ENCODE peak calls at places on chromosomes 1 and 21, in seven cellular contexts. R, E, V, X, Q, F and B are unnamed samples.

GRCh38 chr1:59446257-59446901 is 149.5 kb downstream of the FGGY start:
- DNase-seq in R (no peak), E (no peak), V (no peak), X (no peak), Q (no peak), F (peak; percentile 97), B (no peak)

GRCh38 chr1:116167625-116168276 is 56.6 kb downstream of the MAB21L3 start:
- DNase-seq in R (no peak), E (no peak), V (peak; percentile 44), X (no peak), Q (no peak), F (no peak), B (no peak)

GRCh38 chr21:36446296-36446695 is 33.6 kb downstream of the CLDN14 start:
- DNase-seq in R (no peak), E (no peak), V (no peak), X (no peak), Q (no peak), F (peak; percentile 13), B (no peak)

GRCh38 chr1:175572932-175573871 is 170.2 kb downstream of the TNR start:
- DNase-seq in R (no peak), E (no peak), V (peak; percentile 39), X (no peak), Q (peak; percentile 65), F (no peak), B (no peak)

GRCh38 chr1:26274801-26275425 is 5.0 kb upstream of the SH3BGRL3 start:
- DNase-seq in R (no peak), E (no peak), V (no peak), X (peak; percentile 24), Q (peak; percentile 62), F (peak; percentile 77), B (no peak)

GRCh38 chr1:30657131-30658013 is 66.0 kb downstream of the MATN1 start:
- DNase-seq in R (no peak), E (peak; percentile 74), V (no peak), X (no peak), Q (no peak), F (no peak), B (peak; percentile 83)

GRCh38 chr1:186483561-186483960 is 22.6 kb upstream of the PDC start:
- DNase-seq in R (no peak), E (no peak), V (no peak), X (no peak), Q (no peak), F (no peak), B (no peak)

GRCh38 chr1:246091477-246091876 is 415.6 kb downstream of the SMYD3 start:
- DNase-seq in R (no peak), E (no peak), V (no peak), X (no peak), Q (no peak), F (peak; percentile 47), B (no peak)

GRCh38 chr1:48466594-48466993 is 5.4 kb downstream of the SPATA6 start:
- DNase-seq in R (no peak), E (no peak), V (no peak), X (no peak), Q (no peak), F (no peak), B (no peak)

GRCh38 chr1:46181343-46182260 is 5.3 kb upstream of the P3R3URF start:
- DNase-seq in R (no peak), E (no peak), V (no peak), X (no peak), Q (no peak), F (peak; percentile 57), B (no peak)

GRCh38 chr1:116131866-116132605 is 20.8 kb downstream of the MAB21L3 start:
- DNase-seq in R (no peak), E (no peak), V (no peak), X (no peak), Q (no peak), F (no peak), B (no peak)

GRCh38 chr1:185654199-185654951 is 79.8 kb upstream of the HMCN1 start:
- DNase-seq in R (no peak), E (no peak), V (no peak), X (no peak), Q (no peak), F (no peak), B (no peak)

GRCh38 chr1:208040714-208041393 is 129.9 kb upstream of the CD34 start:
- DNase-seq in R (no peak), E (no peak), V (no peak), X (no peak), Q (no peak), F (no peak), B (no peak)

GRCh38 chr1:100344774-100345173 is 7.5 kb upstream of the CDC14A start:
- DNase-seq in R (no peak), E (no peak), V (no peak), X (no peak), Q (no peak), F (no peak), B (no peak)

GRCh38 chr21:33396966-33397365 is 6.2 kb upstream of the IFNGR2 start:
- DNase-seq in R (no peak), E (peak; percentile 60), V (no peak), X (no peak), Q (no peak), F (peak; percentile 88), B (no peak)

GRCh38 chr1:57576750-57577149 is 152.9 kb upstream of the DAB1 start:
- DNase-seq in R (no peak), E (no peak), V (no peak), X (no peak), Q (no peak), F (no peak), B (no peak)

GRCh38 chr1:219480011-219480410 is 132.9 kb downstream of the ZC3H11B start:
- DNase-seq in R (no peak), E (no peak), V (no peak), X (no peak), Q (no peak), F (no peak), B (no peak)

GRCh38 chr1:217647791-217648190 is 16.6 kb downstream of the SPATA17 start:
- DNase-seq in R (no peak), E (no peak), V (no peak), X (no peak), Q (no peak), F (peak; percentile 32), B (no peak)

GRCh38 chr1:164982545-164982944 is 374.0 kb downstream of the LMX1A start:
- DNase-seq in R (no peak), E (no peak), V (no peak), X (no peak), Q (no peak), F (no peak), B (no peak)

GRCh38 chr1:63793741-63794240 is 20.0 kb downstream of the ROR1 start:
- DNase-seq in R (no peak), E (no peak), V (no peak), X (no peak), Q (no peak), F (no peak), B (no peak)

GRCh38 chr1:206738370-206739366 is 31.9 kb upstream of the IL19 start:
- DNase-seq in R (no peak), E (no peak), V (no peak), X (no peak), Q (no peak), F (peak; percentile 27), B (no peak)

GRCh38 chr1:197776348-197777082 is 1.2 kb upstream of the DENND1B start:
- DNase-seq in R (no peak), E (no peak), V (no peak), X (peak; percentile 51), Q (no peak), F (peak; percentile 89), B (no peak)

GRCh38 chr1:223556414-223557124 is 108.9 kb downstream of the CAPN8 start:
- DNase-seq in R (peak; percentile 75), E (no peak), V (peak; percentile 75), X (peak; percentile 80), Q (no peak), F (peak; percentile 25), B (no peak)

GRCh38 chr1:111669268-111669667 is 49.7 kb downstream of the RAP1A start:
- DNase-seq in R (no peak), E (no peak), V (no peak), X (no peak), Q (no peak), F (no peak), B (no peak)

GRCh38 chr1:100799548-100799947 is 80.0 kb downstream of the VCAM1 start:
- DNase-seq in R (no peak), E (no peak), V (no peak), X (no peak), Q (no peak), F (no peak), B (no peak)

GRCh38 chr21:45727390-45727789 is 83.9 kb downstream of the PCBP3 start:
- DNase-seq in R (no peak), E (no peak), V (no peak), X (no peak), Q (no peak), F (no peak), B (no peak)

GRCh38 chr1:40697436-40697835 is 5.9 kb downstream of the NFYC start:
- DNase-seq in R (no peak), E (no peak), V (no peak), X (no peak), Q (no peak), F (no peak), B (no peak)

GRCh38 chr1:226870323-226871046 is at the start of gene PSEN2:
- DNase-seq in R (peak; percentile 90), E (peak; percentile 91), V (peak; percentile 78), X (peak; percentile 78), Q (no peak), F (peak; percentile 33), B (no peak)
- TF ChIP-seq CTCF in R (peak; percentile 10), E (no peak), V (no peak), X (peak; percentile 4), Q (no peak), F (no peak), B (peak; percentile 65)

DNA sequence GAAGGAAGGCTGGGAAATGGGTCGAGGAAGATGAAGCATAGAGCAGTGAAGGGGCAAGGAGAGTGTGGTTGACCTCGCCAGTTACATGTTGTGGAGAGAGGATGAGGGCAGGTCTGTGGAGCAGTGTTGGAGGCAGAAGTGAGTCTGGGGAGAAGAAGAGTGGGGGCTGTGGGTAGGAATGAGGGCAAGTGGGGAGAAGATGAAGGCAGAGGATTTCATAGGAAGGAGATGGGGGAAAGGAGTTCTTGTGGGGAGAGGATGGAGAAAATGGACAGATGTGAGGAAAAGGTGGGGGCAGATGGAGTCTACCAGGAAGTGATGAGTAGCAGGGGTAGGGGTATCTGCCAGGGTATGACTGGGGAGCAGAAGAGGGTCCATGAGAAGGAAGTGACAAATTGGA is 3.6 kb downstream of the ARMH1 start:
- DNase-seq in R (no peak), E (no peak), V (no peak), X (no peak), Q (no peak), F (no peak), B (peak; percentile 2)
- TF ChIP-seq CTCF in R (no peak), E (no peak), V (no peak), X (no peak), Q (no peak), F (no peak), B (no peak)

DNA sequence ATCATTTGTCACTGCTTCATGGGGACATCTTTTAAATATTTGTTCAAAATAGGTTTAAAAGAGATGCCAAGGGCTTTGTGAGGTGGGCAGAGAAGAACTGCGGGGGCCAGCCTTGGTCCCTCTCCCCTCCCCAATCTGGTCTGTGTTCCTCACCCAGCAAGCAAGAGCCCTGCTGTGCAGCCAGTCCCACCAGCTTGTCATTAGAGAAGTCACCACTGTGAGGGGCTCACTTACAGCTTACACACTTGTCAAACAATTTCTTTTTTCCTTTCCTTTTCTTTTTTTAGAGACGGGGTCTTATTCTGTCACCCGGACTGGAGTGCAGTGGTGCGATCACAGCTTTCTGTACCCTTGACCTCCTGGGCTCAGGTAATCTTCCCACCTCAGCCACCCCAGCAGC is 10.3 kb upstream of the CDK18 start:
- DNase-seq in R (no peak), E (no peak), V (no peak), X (no peak), Q (no peak), F (no peak), B (no peak)
- TF ChIP-seq CTCF in R (no peak), E (no peak), V (no peak), X (no peak), Q (no peak), F (no peak), B (no peak)

GRCh38 chr1:226444901-226445300 is 37.0 kb upstream of the PARP1 start:
- DNase-seq in R (no peak), E (no peak), V (no peak), X (peak; percentile 94), Q (no peak), F (no peak), B (no peak)
- TF ChIP-seq CTCF in R (no peak), E (no peak), V (no peak), X (peak; percentile 49), Q (no peak), F (no peak), B (no peak)